ENCODE peak calls at places on chromosomes 5 and 9, in nine cellular contexts. F, Y, N, P, Q, W, X, I and D are unnamed samples.

GRCh38 chr5:92976156-92976555 is 604.9 kb downstream of the NR2F1-AS1 start:
- DNase-seq in F (no peak), Y (no peak), N (no peak), P (no peak), Q (no peak), W (no peak), X (no peak), I (no peak), D (no peak)

GRCh38 chr9:134690946-134691694 is 49.5 kb downstream of the COL5A1 start:
- DNase-seq in F (no peak), Y (no peak), N (no peak), P (no peak), Q (no peak), W (no peak), X (no peak), I (no peak), D (no peak)

GRCh38 chr5:132499440-132500243 is 9.1 kb upstream of the IRF1 start:
- DNase-seq in F (no peak), Y (peak; percentile 55), N (no peak), P (no peak), Q (no peak), W (no peak), X (no peak), I (no peak), D (no peak)

GRCh38 chr5:144048254-144048856 is 122.1 kb downstream of the YIPF5 start:
- DNase-seq in F (no peak), Y (peak; percentile 14), N (no peak), P (no peak), Q (no peak), W (no peak), X (no peak), I (no peak), D (no peak)

GRCh38 chr9:87270241-87271234 is 227.1 kb upstream of the DAPK1 start:
- DNase-seq in F (no peak), Y (no peak), N (no peak), P (no peak), Q (no peak), W (peak; percentile 24), X (no peak), I (peak; percentile 78), D (no peak)

GRCh38 chr9:72758944-72759343 is 193.9 kb downstream of the ALDH1A1 start:
- DNase-seq in F (no peak), Y (no peak), N (no peak), P (no peak), Q (no peak), W (no peak), X (no peak), I (no peak), D (no peak)

GRCh38 chr9:132221941-132222340 is 60.1 kb downstream of the NTNG2 start:
- DNase-seq in F (no peak), Y (no peak), N (no peak), P (no peak), Q (no peak), W (no peak), X (no peak), I (no peak), D (no peak)

GRCh38 chr5:107519900-107520354 is 150.8 kb downstream of the EFNA5 start:
- DNase-seq in F (no peak), Y (peak; percentile 70), N (no peak), P (no peak), Q (no peak), W (no peak), X (no peak), I (peak; percentile 46), D (no peak)

GRCh38 chr5:103433216-103433615 is 129.4 kb downstream of the NUDT12 start:
- DNase-seq in F (no peak), Y (no peak), N (no peak), P (no peak), Q (no peak), W (no peak), X (no peak), I (peak; percentile 21), D (no peak)

GRCh38 chr5:112914584-112914983 is 7.4 kb downstream of the REEP5 start:
- DNase-seq in F (no peak), Y (no peak), N (no peak), P (no peak), Q (no peak), W (no peak), X (no peak), I (peak; percentile 4), D (no peak)